ENCODE peak calls at places on chromosome 15, in six cellular contexts. Z is BJ, L is NB4, I is lower lobe of right lung, G is astrocyte, O is keratinocyte. V is an unnamed sample.

GRCh38 chr15:51366911-51367310 is 25.5 kb downstream of the GLDN start:
- DNase-seq in Z (peak), I (no peak), O (no peak), L (no peak), G (peak), V (peak)

GRCh38 chr15:90750186-90750585 is 33.0 kb downstream of the BLM start:
- DNase-seq in O (no peak), L (peak), I (no peak), Z (no peak), G (no peak), V (no peak)

GRCh38 chr15:25989327-25989726 is 126.2 kb upstream of the ATP10A start:
- DNase-seq in I (no peak), G (no peak), L (peak), Z (no peak), O (no peak), V (no peak)

GRCh38 chr15:101210466-101210865 is 41.4 kb downstream of the CHSY1 start:
- DNase-seq in L (peak), G (no peak), I (no peak), O (no peak), Z (no peak), V (no peak)

GRCh38 chr15:40493089-40493840 is 22.5 kb downstream of the CHST14 start:
- DNase-seq in G (peak), I (no peak), Z (no peak), O (peak), L (peak), V (peak)

GRCh38 chr15:90174140-90174891 is 26.8 kb upstream of the SEMA4B start:
- DNase-seq in G (no peak), O (no peak), I (peak), Z (no peak), L (no peak), V (peak)

GRCh38 chr15:65595960-65596359 is 15.0 kb downstream of the INTS14 start:
- DNase-seq in I (no peak), L (peak), O (no peak), G (no peak), Z (no peak), V (no peak)

GRCh38 chr15:90126457-90127435 is 24.5 kb upstream of the IDH2 start:
- DNase-seq in O (no peak), L (no peak), I (no peak), G (no peak), Z (no peak), V (no peak)

GRCh38 chr15:73751481-73751880 is 1.7 kb downstream of the INSYN1 start:
- DNase-seq in O (no peak), G (no peak), L (no peak), Z (no peak), I (no peak), V (no peak)

GRCh38 chr15:67755936-67756335 is 69.4 kb upstream of the SKOR1 start:
- DNase-seq in I (no peak), Z (no peak), G (no peak), L (no peak), O (no peak), V (no peak)

GRCh38 chr15:73335026-73335425 is 33.7 kb downstream of the HCN4 start:
- DNase-seq in Z (no peak), L (no peak), I (peak), G (no peak), O (no peak), V (no peak)

GRCh38 chr15:54197995-54198394 is 219.8 kb downstream of the UNC13C start:
- DNase-seq in G (no peak), O (no peak), L (no peak), I (no peak), Z (no peak), V (no peak)

GRCh38 chr15:39530446-39531342 is 50.2 kb upstream of the THBS1 start:
- DNase-seq in Z (peak), G (no peak), L (no peak), O (no peak), I (no peak), V (no peak)

GRCh38 chr15:75038948-75039533 is 15.7 kb downstream of the PPCDC start:
- DNase-seq in L (no peak), I (no peak), G (no peak), Z (no peak), O (no peak), V (no peak)

GRCh38 chr15:66729339-66729951 is 27.4 kb downstream of the SMAD6 start:
- DNase-seq in G (peak), Z (no peak), I (no peak), L (no peak), O (no peak), V (no peak)

GRCh38 chr15:93028632-93029612 is 60.1 kb downstream of the RGMA start:
- DNase-seq in I (peak), L (peak), G (peak), O (peak), Z (peak), V (peak)

GRCh38 chr15:70605606-70606410 is 157.6 kb downstream of the UACA start:
- DNase-seq in Z (peak), G (peak), I (no peak), O (no peak), L (no peak), V (no peak)

GRCh38 chr15:100457201-100457600 is 71.5 kb downstream of the CERS3 start:
- DNase-seq in I (no peak), Z (no peak), O (no peak), L (no peak), G (peak), V (peak)

DNA sequence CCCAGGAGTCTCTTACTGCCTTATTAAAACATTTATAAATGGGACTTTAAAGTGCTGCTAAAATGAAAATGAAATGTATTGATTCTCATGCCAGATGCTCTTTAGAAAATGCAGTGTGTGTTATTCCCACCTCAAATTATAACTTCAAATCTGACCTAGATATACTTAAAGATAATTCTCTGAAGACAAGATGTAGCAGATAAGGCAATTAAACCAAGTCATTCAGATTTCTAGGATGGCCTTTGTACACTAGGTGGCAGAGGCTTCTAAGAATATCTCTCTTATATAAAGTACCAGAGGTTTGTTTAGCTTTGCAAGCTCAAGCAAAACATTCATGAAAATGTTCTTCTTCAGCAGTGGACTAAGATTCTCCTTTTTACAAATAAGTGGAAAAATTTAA is 26.9 kb upstream of the GOLGA8B start:
- DNase-seq in O (no peak), L (peak), I (no peak), Z (no peak), G (no peak), V (peak)
- TF ChIP-seq CTCF in O (no peak), L (peak), I (peak), Z (peak), G (peak), V (peak)

DNA sequence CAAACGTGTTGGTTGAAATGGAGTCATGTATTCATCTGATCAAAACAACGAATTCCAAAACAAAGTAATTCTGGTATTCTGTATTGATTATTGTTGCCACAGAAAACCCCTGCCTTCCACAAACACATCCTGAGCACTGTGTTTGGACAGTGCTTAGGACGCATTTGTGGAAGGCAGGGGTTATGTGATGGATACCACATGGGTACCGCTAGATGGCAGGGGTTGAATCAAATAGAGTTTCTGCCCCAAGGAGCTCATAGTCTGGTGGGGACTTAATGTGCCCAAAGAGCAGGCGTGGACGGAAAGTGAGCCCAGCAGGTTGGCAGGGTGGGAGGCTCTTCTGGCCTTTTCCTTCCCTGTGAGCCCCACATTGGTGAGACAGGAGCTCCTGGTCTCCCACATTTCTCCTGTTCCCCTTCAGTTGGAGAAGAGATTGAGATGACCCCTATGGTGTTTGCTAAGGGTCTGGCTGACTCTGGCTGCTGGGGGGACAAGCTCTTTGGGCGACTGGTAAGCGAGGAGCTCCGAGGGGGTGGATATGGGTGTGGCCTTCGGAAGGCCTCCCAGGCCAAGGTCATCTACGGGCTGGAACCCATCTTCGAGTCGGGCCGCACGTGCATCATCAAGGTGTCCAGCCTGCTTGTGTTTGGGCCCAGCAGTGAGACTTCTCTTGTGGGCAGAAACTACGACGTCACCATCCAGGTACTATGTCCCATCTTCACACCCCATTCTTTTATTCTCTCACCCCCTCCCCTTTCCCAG is 22.1 kb upstream of the SLC28A1 start:
- DNase-seq in Z (no peak), I (no peak), O (no peak), L (no peak), G (no peak), V (no peak)
- TF ChIP-seq CTCF in Z (no peak), I (no peak), O (no peak), L (no peak), G (no peak), V (no peak)

GRCh38 chr15:59632714-59633113 is 21.1 kb downstream of the GCNT3 start:
- DNase-seq in G (no peak), Z (no peak), I (no peak), L (peak), O (no peak), V (no peak)
- TF ChIP-seq CTCF in G (peak), Z (peak), I (no peak), L (no peak), O (peak), V (peak)

GRCh38 chr15:64519897-64520296 is 59.5 kb downstream of the ZNF609 start:
- DNase-seq in L (no peak), G (no peak), I (no peak), O (no peak), Z (no peak), V (no peak)
- TF ChIP-seq CTCF in L (no peak), G (no peak), I (no peak), O (no peak), Z (no peak), V (peak)

GRCh38 chr15:88911766-88912118 is 1.4 kb downstream of the MFGE8 start:
- DNase-seq in I (no peak), O (no peak), G (peak), L (no peak), Z (no peak), V (peak)
- TF ChIP-seq CTCF in I (no peak), O (peak), G (peak), L (no peak), Z (no peak), V (peak)

GRCh38 chr15:45114751-45115085 is 592 bp downstream of the DUOXA2 start:
- DNase-seq in I (no peak), G (no peak), O (no peak), Z (no peak), L (no peak), V (no peak)
- TF ChIP-seq CTCF in I (no peak), G (no peak), O (no peak), Z (no peak), L (no peak), V (no peak)

GRCh38 chr15:77581896-77582569 is 50.7 kb downstream of the LINGO1 start:
- DNase-seq in L (no peak), Z (no peak), G (no peak), O (no peak), I (no peak), V (no peak)

GRCh38 chr15:77578641-77579372 is 53.9 kb downstream of the LINGO1 start:
- DNase-seq in O (no peak), L (no peak), I (no peak), Z (no peak), G (no peak), V (no peak)

GRCh38 chr15:77577350-77577749 is 55.4 kb downstream of the LINGO1 start:
- DNase-seq in L (no peak), G (no peak), Z (no peak), I (no peak), O (no peak), V (no peak)

GRCh38 chr15:77580991-77581682 is 51.6 kb downstream of the LINGO1 start:
- DNase-seq in L (no peak), O (no peak), G (no peak), Z (no peak), I (no peak), V (peak)

GRCh38 chr15:77579498-77580188 is 53.1 kb downstream of the LINGO1 start:
- DNase-seq in Z (no peak), O (no peak), I (no peak), L (no peak), G (no peak), V (no peak)
- TF ChIP-seq CTCF in Z (no peak), O (no peak), I (no peak), L (no peak), G (no peak), V (no peak)

V was measured in mammary epithelial cell.